ENCODE peak calls at places on chromosome 18, in four cellular contexts. H, D, X and P are unnamed samples.
A peak's percentile ranks its signal among the peaks of the same experiment; 100 is the strongest.

GRCh38 chr18:64330161-64330560 is 181.3 kb upstream of the LINC00305 start:
- DNase-seq in H (peak; percentile 4), D (no peak), X (no peak), P (no peak)

GRCh38 chr18:58525517-58525916 is 103.4 kb downstream of the ALPK2 start:
- DNase-seq in X (no peak), D (no peak), H (no peak), P (no peak)

GRCh38 chr18:51425475-51425874 is 228.0 kb upstream of the MEX3C start:
- DNase-seq in H (no peak), D (no peak), X (no peak), P (no peak)

GRCh38 chr18:22020127-22020866 is 149.1 kb upstream of the GATA6 start:
- DNase-seq in X (no peak), D (peak; percentile 80), H (no peak), P (no peak)

GRCh38 chr18:44579028-44579692 is 101.5 kb upstream of the SETBP1 start:
- DNase-seq in X (no peak), H (peak; percentile 26), D (peak; percentile 1), P (peak; percentile 16)

GRCh38 chr18:1015777-1016176 is 111.1 kb downstream of the ADCYAP1 start:
- DNase-seq in D (no peak), X (no peak), H (no peak), P (no peak)

GRCh38 chr18:72233106-72233505 is 311.0 kb downstream of the CBLN2 start:
- DNase-seq in X (no peak), D (no peak), H (no peak), P (no peak)

GRCh38 chr18:52082250-52082649 is 257.7 kb upstream of the DCC start:
- DNase-seq in D (peak; percentile 7), H (no peak), X (no peak), P (no peak)

GRCh38 chr18:55365342-55365741 is 222.7 kb downstream of the TCF4 start:
- DNase-seq in D (no peak), X (no peak), H (no peak), P (no peak)

DNA sequence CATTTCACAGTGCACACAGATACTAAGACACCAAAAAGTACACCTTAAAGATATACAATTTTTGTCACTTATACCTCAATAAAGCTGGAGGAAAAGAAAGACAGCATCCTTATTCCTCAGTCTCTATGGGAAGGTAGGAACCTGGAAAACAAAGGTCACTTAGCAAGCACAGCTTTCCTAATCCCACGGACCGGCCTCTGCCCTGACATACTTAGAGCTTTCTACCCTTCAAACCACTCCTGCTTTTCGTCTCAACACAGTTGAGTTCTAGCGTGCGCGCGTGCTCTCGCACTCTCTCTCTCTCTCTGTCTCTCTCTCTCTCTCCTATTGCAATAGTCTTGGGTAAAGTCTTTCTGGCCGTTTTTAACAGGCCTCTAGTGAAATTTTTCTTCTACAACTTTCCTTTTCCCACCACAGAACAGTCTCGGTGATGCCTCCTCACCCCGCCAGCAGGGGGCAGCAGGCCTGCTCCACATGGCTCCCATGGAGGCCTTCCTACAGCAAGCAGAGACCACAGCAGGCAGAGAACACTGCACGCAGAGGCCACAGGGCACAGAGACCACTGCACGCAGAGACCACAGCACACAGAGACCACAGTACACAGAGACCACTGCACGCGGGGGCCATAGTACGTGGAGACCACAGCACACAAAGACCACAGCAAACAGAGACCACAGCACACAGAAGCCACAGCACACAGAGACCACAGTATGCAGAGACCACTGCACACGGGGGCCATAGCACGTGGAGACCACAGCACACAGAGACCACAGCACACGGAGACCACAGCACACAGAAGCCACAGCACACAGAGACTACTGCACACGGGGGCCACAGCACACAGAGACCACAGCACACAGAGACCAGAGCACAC is 106.9 kb downstream of the FBXO15 start:
- DNase-seq in D (peak; percentile 28), X (peak; percentile 88), H (peak; percentile 22), P (peak; percentile 56)
- TF ChIP-seq PHF8 in D (no peak), X (no peak), H (no peak), P (no peak)

GRCh38 chr18:27185025-27185763 is at the start of gene CHST9:
- DNase-seq in D (no peak), H (no peak), X (peak; percentile 80), P (no peak)
- TF ChIP-seq PHF8 in D (no peak), H (no peak), X (no peak), P (no peak)

DNA sequence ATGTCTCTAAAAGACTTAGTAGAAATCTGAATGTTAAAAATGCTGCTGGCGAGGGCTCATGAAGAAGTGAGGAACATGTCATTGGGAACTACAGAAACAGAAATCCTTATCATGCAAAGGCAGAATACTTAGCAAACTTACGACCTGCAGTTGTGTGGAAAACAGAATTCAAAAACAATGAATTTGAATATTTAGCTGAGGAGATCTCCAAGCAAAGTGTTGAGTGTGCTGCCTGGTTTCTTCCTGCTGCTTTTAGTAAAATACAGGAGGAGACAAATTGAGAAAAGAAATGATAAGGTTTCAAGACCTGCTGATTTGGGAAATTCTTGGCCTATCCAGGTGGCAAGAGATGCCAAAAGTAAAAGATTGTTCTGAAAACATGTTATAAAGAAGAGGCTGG is 38.5 kb downstream of the METTL4 start:
- DNase-seq in H (no peak), D (no peak), X (no peak), P (no peak)
- TF ChIP-seq PHF8 in H (no peak), D (no peak), X (no peak), P (no peak)

GRCh38 chr18:79065802-79066201 is 3.4 kb upstream of the ATP9B start:
- DNase-seq in X (no peak), H (no peak), D (no peak), P (no peak)

GRCh38 chr18:79068946-79069791 is at the start of gene ATP9B:
- DNase-seq in H (peak; percentile 95), D (peak; percentile 80), X (peak; percentile 100), P (peak; percentile 93)

GRCh38 chr18:79069792-79070151 is 578 bp downstream of the ATP9B start:
- DNase-seq in X (no peak), H (no peak), D (no peak), P (no peak)

GRCh38 chr18:79068299-79068945 is 772 bp upstream of the ATP9B start:
- DNase-seq in D (no peak), H (no peak), X (no peak), P (no peak)

DNA sequence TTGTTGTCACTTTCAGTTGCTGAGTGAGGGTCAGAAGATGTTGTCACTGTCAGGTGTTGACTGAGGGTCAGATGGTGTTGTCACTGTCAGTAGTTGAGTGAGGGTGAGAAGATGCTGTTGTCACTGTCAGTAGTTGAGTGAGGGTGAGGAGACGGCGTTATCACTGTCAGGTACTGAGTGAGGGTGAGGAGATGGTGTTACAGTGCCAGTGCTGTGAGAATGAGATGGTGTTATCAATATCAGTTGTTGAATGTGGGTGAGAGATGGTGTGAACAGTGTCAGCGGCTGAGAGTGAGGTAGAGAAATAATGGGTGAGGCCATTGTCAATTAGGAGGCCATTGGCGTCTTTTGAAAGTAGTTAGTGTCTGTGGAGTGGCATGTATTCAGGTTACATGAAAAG is 1.6 kb upstream of the ATP9B start:
- DNase-seq in H (no peak), X (no peak), D (no peak), P (no peak)
- TF ChIP-seq PHF8 in H (no peak), X (no peak), D (no peak), P (no peak)

GRCh38 chr18:35158728-35159443 is 81.9 kb upstream of the ZNF397 start:
- DNase-seq in X (no peak), D (no peak), H (no peak), P (no peak)
- TF ChIP-seq PHF8 in X (no peak), D (no peak), H (no peak), P (no peak)